ENCODE peak calls at places on chromosomes 2 and 18, in five cellular contexts. S, N, G, M and L are unnamed samples.

GRCh38 chr2:23926289-23926749 is 604 bp downstream of the ATAD2B start:
- DNase-seq in N (peak), S (no peak), G (no peak), M (no peak), L (no peak)

GRCh38 chr18:68779169-68779568 is 18.7 kb upstream of the CCDC102B start:
- DNase-seq in M (no peak), S (no peak), N (no peak), G (no peak), L (no peak)

GRCh38 chr2:136394136-136395060 is 276.4 kb upstream of the CXCR4 start:
- DNase-seq in N (no peak), S (no peak), M (no peak), G (no peak), L (no peak)

GRCh38 chr2:239405071-239405470 is 4.3 kb upstream of the HDAC4 start:
- DNase-seq in N (no peak), G (no peak), S (no peak), M (no peak), L (no peak)

GRCh38 chr18:14086459-14087231 is 45.6 kb downstream of the ZNF519 start:
- DNase-seq in M (peak), S (no peak), G (peak), N (peak), L (peak)

GRCh38 chr2:121184248-121184862 is 100.6 kb downstream of the TFCP2L1 start:
- DNase-seq in S (no peak), G (no peak), N (no peak), M (no peak), L (no peak)

GRCh38 chr2:4782647-4783046 is 909.5 kb upstream of the SOX11 start:
- DNase-seq in G (no peak), M (no peak), S (no peak), N (no peak), L (no peak)

GRCh38 chr2:221120643-221121042 is 451.5 kb downstream of the EPHA4 start:
- DNase-seq in M (no peak), S (no peak), G (no peak), N (no peak), L (no peak)

GRCh38 chr2:216532562-216532961 is 33.9 kb downstream of the RPL37A start:
- DNase-seq in S (no peak), M (no peak), N (no peak), G (no peak), L (no peak)

GRCh38 chr2:209771474-209772292 is at the start of gene UNC80:
- DNase-seq in G (peak), M (peak), S (no peak), N (peak), L (peak)

GRCh38 chr18:24022141-24022540 is 7.6 kb downstream of the TTC39C start:
- DNase-seq in N (no peak), S (no peak), G (no peak), M (no peak), L (no peak)

GRCh38 chr2:54666741-54667639 is 56.5 kb upstream of the EML6 start:
- DNase-seq in N (no peak), G (no peak), S (no peak), M (peak), L (no peak)

GRCh38 chr18:8232791-8233190 is 376.4 kb upstream of the RAB12 start:
- DNase-seq in N (no peak), M (no peak), S (no peak), G (no peak), L (no peak)

GRCh38 chr2:39469807-39470206 is 32.7 kb upstream of the MAP4K3 start:
- DNase-seq in S (no peak), M (no peak), G (peak), N (peak), L (no peak)

GRCh38 chr2:58042486-58042970 is 4.1 kb upstream of the VRK2 start:
- DNase-seq in N (peak), S (peak), G (peak), M (no peak), L (peak)

GRCh38 chr2:218872645-218873358 is 7.8 kb upstream of the WNT10A start:
- DNase-seq in N (no peak), S (no peak), G (no peak), M (no peak), L (no peak)

GRCh38 chr2:197357986-197358385 is 47.4 kb upstream of the ANKRD44 start:
- DNase-seq in S (no peak), G (no peak), N (no peak), M (no peak), L (no peak)

GRCh38 chr18:31482051-31482450 is 15.9 kb upstream of the DSG2 start:
- DNase-seq in S (no peak), M (no peak), G (no peak), N (no peak), L (no peak)

GRCh38 chr2:99430614-99431258 is 59.1 kb downstream of the REV1 start:
- DNase-seq in N (no peak), S (no peak), M (no peak), G (no peak), L (no peak)

GRCh38 chr18:77804382-77804781 is 554.7 kb downstream of the GALR1 start:
- DNase-seq in N (no peak), M (no peak), G (no peak), S (no peak), L (no peak)

GRCh38 chr2:35220471-35220870 is 1135.1 kb upstream of the CRIM1 start:
- DNase-seq in S (no peak), G (no peak), M (no peak), N (peak), L (peak)

GRCh38 chr18:9775172-9775571 is 67.1 kb downstream of the RAB31 start:
- DNase-seq in S (no peak), G (no peak), N (no peak), M (no peak), L (no peak)

GRCh38 chr2:175824243-175824642 is 177.8 kb downstream of the LNPK start:
- DNase-seq in N (no peak), M (no peak), G (no peak), S (no peak), L (no peak)

GRCh38 chr18:50751490-50751889 is 68.3 kb downstream of the MRO start:
- DNase-seq in M (no peak), N (no peak), S (no peak), G (no peak), L (no peak)

GRCh38 chr2:215415218-215415617 is 20.6 kb downstream of the FN1 start:
- DNase-seq in S (no peak), G (no peak), N (no peak), M (no peak), L (no peak)

GRCh38 chr18:6031004-6031403 is 135.7 kb upstream of the TMEM200C start:
- DNase-seq in G (no peak), N (no peak), M (no peak), S (no peak), L (no peak)

GRCh38 chr2:233544079-233544690 is 22.4 kb downstream of the USP40 start:
- DNase-seq in N (no peak), M (no peak), S (no peak), G (no peak), L (no peak)

GRCh38 chr2:196939381-196939780 is 12.9 kb upstream of the PGAP1 start:
- DNase-seq in M (no peak), G (no peak), N (no peak), S (no peak), L (no peak)

GRCh38 chr2:223692227-223692947 is 90.2 kb upstream of the SCG2 start:
- DNase-seq in S (no peak), G (peak), M (peak), N (peak), L (peak)

GRCh38 chr2:162007447-162008040 is 66.5 kb downstream of the DPP4 start:
- DNase-seq in S (no peak), G (no peak), M (no peak), N (peak), L (no peak)

GRCh38 chr2:114354199-114354598 is 88.2 kb upstream of the DPP10 start:
- DNase-seq in G (no peak), M (no peak), N (no peak), S (no peak), L (no peak)

GRCh38 chr2:25976884-25977741 is 5.2 kb downstream of the KIF3C start:
- DNase-seq in S (no peak), G (peak), N (peak), M (peak), L (peak)

GRCh38 chr2:39435254-39435653 is 1.8 kb downstream of the MAP4K3 start:
- DNase-seq in M (no peak), S (no peak), N (no peak), G (no peak), L (no peak)

GRCh38 chr18:77818328-77818727 is 568.7 kb downstream of the GALR1 start:
- DNase-seq in M (no peak), S (no peak), N (no peak), G (no peak), L (no peak)

GRCh38 chr2:118148809-118149208 is 60.5 kb downstream of the INSIG2 start:
- DNase-seq in G (no peak), N (no peak), S (no peak), M (no peak), L (no peak)

GRCh38 chr18:9708882-9709877 is 1.1 kb downstream of the RAB31 start:
- DNase-seq in G (no peak), N (no peak), S (no peak), M (no peak), L (no peak)

GRCh38 chr2:201126308-201127127 is 10.6 kb downstream of the CFLAR start:
- DNase-seq in S (no peak), N (peak), M (no peak), G (no peak), L (no peak)